ENCODE peak calls at places on chromosome 7, in ten cellular contexts. V, P, Q, J, A, K, B, U, W and E are unnamed samples.

GRCh38 chr7:50628469-50629084 is 63.4 kb upstream of the DDC start:
- DNase-seq in B (no peak), U (no peak), P (no peak), J (no peak), Q (no peak), V (no peak), A (no peak), W (no peak), K (peak; percentile 41), E (no peak)

GRCh38 chr7:146126767-146127509 is 10.3 kb downstream of the CNTNAP2 start:
- DNase-seq in W (no peak), A (no peak), Q (no peak), P (no peak), V (no peak), K (peak; percentile 33), J (no peak), U (no peak), B (no peak), E (no peak)

GRCh38 chr7:48209004-48209600 is 37.8 kb downstream of the ABCA13 start:
- DNase-seq in J (no peak), W (no peak), P (no peak), A (no peak), U (no peak), B (no peak), K (no peak), V (no peak), Q (no peak), E (no peak)

GRCh38 chr7:106071999-106072714 is 40.0 kb downstream of the SYPL1 start:
- DNase-seq in A (no peak), U (peak; percentile 84), J (peak; percentile 83), W (no peak), Q (peak; percentile 45), B (no peak), V (no peak), K (peak; percentile 73), P (no peak), E (no peak)

GRCh38 chr7:105675873-105676484 is 94.7 kb upstream of the EFCAB10 start:
- DNase-seq in A (peak; percentile 45), V (no peak), Q (no peak), J (peak; percentile 91), K (no peak), W (no peak), B (no peak), P (no peak), U (peak; percentile 39), E (no peak)

GRCh38 chr7:14199336-14199735 is 209.9 kb upstream of the ETV1 start:
- DNase-seq in V (no peak), Q (no peak), W (no peak), J (no peak), A (no peak), P (no peak), B (no peak), K (no peak), U (no peak), E (no peak)

GRCh38 chr7:84060760-84061261 is 133.8 kb downstream of the SEMA3A start:
- DNase-seq in A (no peak), B (no peak), P (no peak), V (no peak), Q (peak; percentile 21), U (no peak), W (no peak), K (no peak), J (no peak), E (no peak)

GRCh38 chr7:139709460-139709859 is 68.3 kb downstream of the HIPK2 start:
- DNase-seq in B (no peak), V (no peak), A (no peak), P (no peak), J (no peak), K (no peak), Q (peak; percentile 43), W (no peak), U (peak; percentile 28), E (no peak)

GRCh38 chr7:98138679-98139078 is 32.0 kb downstream of the LMTK2 start:
- DNase-seq in U (no peak), Q (no peak), W (no peak), B (no peak), A (no peak), K (no peak), V (no peak), P (no peak), J (no peak), E (no peak)

GRCh38 chr7:4694653-4695335 is 12.7 kb downstream of the FOXK1 start:
- DNase-seq in U (peak; percentile 27), B (peak; percentile 76), A (no peak), V (no peak), W (peak; percentile 50), P (no peak), Q (peak; percentile 84), J (peak; percentile 92), K (no peak), E (no peak)

GRCh38 chr7:33873518-33873917 is 31.8 kb upstream of the BMPER start:
- DNase-seq in B (no peak), P (no peak), U (no peak), Q (no peak), V (no peak), K (peak; percentile 72), W (no peak), J (no peak), A (no peak), E (no peak)

GRCh38 chr7:128391805-128392204 is 18.0 kb downstream of the IMPDH1 start:
- DNase-seq in W (peak; percentile 25), K (no peak), Q (no peak), P (no peak), A (no peak), B (no peak), V (no peak), J (no peak), U (no peak), E (no peak)

GRCh38 chr7:116218051-116218645 is 7.8 kb downstream of the TES start:
- DNase-seq in W (no peak), U (peak; percentile 15), J (no peak), P (no peak), K (no peak), A (no peak), V (peak; percentile 93), B (no peak), Q (peak; percentile 85), E (peak; percentile 78)

GRCh38 chr7:98617051-98617959 is at the start of gene NPTX2:
- DNase-seq in B (no peak), Q (peak; percentile 53), J (no peak), U (peak; percentile 87), W (no peak), P (no peak), K (peak; percentile 81), A (no peak), V (no peak), E (no peak)

GRCh38 chr7:25726180-25726579 is 425.8 kb upstream of the NFE2L3 start:
- DNase-seq in V (no peak), A (no peak), P (no peak), K (peak; percentile 74), Q (no peak), J (no peak), W (no peak), B (no peak), U (no peak), E (no peak)

GRCh38 chr7:107971613-107972012 is 31.3 kb downstream of the LAMB1 start:
- DNase-seq in B (no peak), A (no peak), W (no peak), U (no peak), P (no peak), J (peak; percentile 88), V (no peak), Q (peak; percentile 91), K (no peak), E (no peak)

GRCh38 chr7:125149151-125149550 is 219.5 kb upstream of the POT1 start:
- DNase-seq in A (no peak), J (no peak), B (no peak), U (no peak), V (no peak), W (no peak), K (no peak), Q (peak; percentile 28), P (no peak), E (no peak)

GRCh38 chr7:130515315-130516047 is 23.6 kb downstream of the MEST start:
- DNase-seq in V (no peak), J (no peak), Q (no peak), A (no peak), W (no peak), B (no peak), K (no peak), P (no peak), U (no peak), E (no peak)

GRCh38 chr7:100613447-100614185 is 1.3 kb downstream of the MOSPD3 start:
- DNase-seq in Q (no peak), U (no peak), A (no peak), J (no peak), K (no peak), V (no peak), W (no peak), B (no peak), P (no peak), E (no peak)
- H3K4me3 ChIP-seq in Q (no peak overlapping the region), U (no peak overlapping the region), A (no peak overlapping the region), J (no peak overlapping the region), K (no peak overlapping the region), V (peak overlapping the region; percentile 73), W (no peak overlapping the region), B (no peak overlapping the region), P (peak overlapping the region; percentile 68), E (peak overlapping the region; percentile 81)

GRCh38 chr7:158950914-158951635 is 94.7 kb downstream of the DYNC2I1 start:
- DNase-seq in U (no peak), B (no peak), J (no peak), V (no peak), A (no peak), Q (peak; percentile 6), W (no peak), P (no peak), K (no peak), E (no peak)
- H3K4me3 ChIP-seq in U (no peak overlapping the region), B (no peak overlapping the region), J (no peak overlapping the region), V (no peak overlapping the region), A (no peak overlapping the region), Q (no peak overlapping the region), W (no peak overlapping the region), P (no peak overlapping the region), K (no peak overlapping the region), E (no peak overlapping the region)

GRCh38 chr7:151814400-151814914 is 62.5 kb downstream of the PRKAG2 start:
- DNase-seq in U (peak; percentile 53), P (no peak), Q (no peak), B (no peak), V (no peak), W (no peak), A (no peak), J (no peak), K (peak; percentile 26), E (no peak)
- H3K4me3 ChIP-seq in U (no peak overlapping the region), P (no peak overlapping the region), Q (no peak overlapping the region), B (no peak overlapping the region), V (no peak overlapping the region), W (no peak overlapping the region), A (no peak overlapping the region), J (no peak overlapping the region), K (no peak overlapping the region), E (no peak overlapping the region)

DNA sequence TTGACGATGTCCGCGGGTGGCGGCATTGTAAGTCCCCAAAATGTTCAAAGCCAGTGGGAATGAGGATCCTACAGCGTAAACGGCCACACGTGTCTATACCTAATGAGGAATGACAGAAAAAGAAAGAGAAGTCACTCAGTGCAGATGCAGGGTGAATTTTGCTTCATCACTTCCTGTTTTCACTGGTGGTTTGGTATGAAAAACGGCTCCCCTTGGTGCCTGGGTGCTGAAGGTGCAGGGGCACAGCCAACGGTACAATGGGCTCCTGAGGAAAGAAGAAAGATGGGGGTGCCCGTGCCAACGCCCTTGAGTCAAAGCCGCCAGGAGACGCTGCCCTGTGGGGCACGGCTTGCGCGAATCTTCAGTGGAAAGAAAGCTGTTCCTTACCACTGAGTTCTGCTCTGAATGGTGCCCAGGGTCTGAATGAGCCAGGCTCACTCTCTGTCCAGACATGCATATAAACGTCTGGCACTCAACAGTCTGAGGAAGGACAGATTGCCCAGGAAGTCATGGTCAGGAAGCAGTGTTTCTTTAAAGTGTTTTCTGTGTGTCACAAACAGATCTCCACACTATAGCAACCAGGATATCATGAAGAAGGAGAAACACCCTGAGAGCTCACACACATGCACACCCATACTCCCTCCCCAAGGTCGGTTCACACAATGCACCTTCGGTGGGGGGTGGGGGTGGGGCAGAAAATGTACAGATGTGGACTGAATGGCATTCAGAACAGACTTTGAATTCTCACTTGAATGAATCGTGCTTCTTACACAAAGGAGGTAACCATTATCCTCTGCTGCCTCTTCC is 105.8 kb downstream of the ELMO1 start:
- DNase-seq in U (no peak), W (peak; percentile 43), V (no peak), Q (no peak), A (peak; percentile 88), P (no peak), B (no peak), J (no peak), K (no peak), E (no peak)
- H3K4me3 ChIP-seq in U (no peak overlapping the region), W (no peak overlapping the region), V (no peak overlapping the region), Q (no peak overlapping the region), A (peak overlapping the region; percentile 86), P (no peak overlapping the region), B (no peak overlapping the region), J (no peak overlapping the region), K (no peak overlapping the region), E (no peak overlapping the region)